ENCODE peak calls at places on chromosomes 2 and 18, in five cellular contexts. One of them, this sample, is unnamed.

GRCh38 chr2:78979380-78980238 is 45.9 kb upstream of the REG3G start:
- DNase-seq in colonic mucosa: peak; percentile 30
- DNase-seq in trophoblast cell: peak; percentile 23
- DNase-seq in Peyer's patch: peak; percentile 18
- DNase-seq in CD8-positive, alpha-beta T cell: no peak
- DNase-seq in this sample: no peak

GRCh38 chr2:203451686-203452085 is 83.4 kb downstream of the RAPH1 start:
- DNase-seq in colonic mucosa: no peak
- DNase-seq in trophoblast cell: peak; percentile 7
- DNase-seq in Peyer's patch: no peak
- DNase-seq in CD8-positive, alpha-beta T cell: no peak
- DNase-seq in this sample: no peak

GRCh38 chr2:169590804-169591203 is 6.7 kb downstream of the PPIG start:
- DNase-seq in colonic mucosa: no peak
- DNase-seq in trophoblast cell: no peak
- DNase-seq in Peyer's patch: no peak
- DNase-seq in CD8-positive, alpha-beta T cell: no peak
- DNase-seq in this sample: no peak

GRCh38 chr2:135916232-135916631 is 40.0 kb upstream of the MCM6 start:
- DNase-seq in colonic mucosa: no peak
- DNase-seq in trophoblast cell: no peak
- DNase-seq in Peyer's patch: no peak
- DNase-seq in CD8-positive, alpha-beta T cell: no peak
- DNase-seq in this sample: no peak

GRCh38 chr2:199470672-199471442 is 13.1 kb upstream of the SATB2 start:
- DNase-seq in colonic mucosa: peak; percentile 61
- DNase-seq in trophoblast cell: no peak
- DNase-seq in Peyer's patch: no peak
- DNase-seq in CD8-positive, alpha-beta T cell: no peak
- DNase-seq in this sample: no peak

GRCh38 chr2:196601430-196602306 is 37.8 kb upstream of the CCDC150 start:
- DNase-seq in colonic mucosa: no peak
- DNase-seq in trophoblast cell: peak; percentile 95
- DNase-seq in Peyer's patch: no peak
- DNase-seq in CD8-positive, alpha-beta T cell: no peak
- DNase-seq in this sample: no peak

GRCh38 chr2:105007367-105007766 is 30.5 kb upstream of the MRPS9 start:
- DNase-seq in colonic mucosa: no peak
- DNase-seq in trophoblast cell: no peak
- DNase-seq in Peyer's patch: no peak
- DNase-seq in CD8-positive, alpha-beta T cell: no peak
- DNase-seq in this sample: no peak

GRCh38 chr2:20168048-20168726 is 56.7 kb downstream of the SDC1 start:
- DNase-seq in colonic mucosa: peak; percentile 80
- DNase-seq in trophoblast cell: no peak
- DNase-seq in Peyer's patch: no peak
- DNase-seq in CD8-positive, alpha-beta T cell: no peak
- DNase-seq in this sample: no peak

GRCh38 chr2:226554726-226555125 is 244.9 kb downstream of the IRS1 start:
- DNase-seq in colonic mucosa: no peak
- DNase-seq in trophoblast cell: no peak
- DNase-seq in Peyer's patch: no peak
- DNase-seq in CD8-positive, alpha-beta T cell: no peak
- DNase-seq in this sample: no peak

GRCh38 chr2:168758970-168759820 is 43.2 kb upstream of the NOSTRIN start:
- DNase-seq in colonic mucosa: no peak
- DNase-seq in trophoblast cell: peak; percentile 6
- DNase-seq in Peyer's patch: no peak
- DNase-seq in CD8-positive, alpha-beta T cell: peak; percentile 30
- DNase-seq in this sample: no peak

GRCh38 chr2:208906330-208906729 is 499.7 kb downstream of the PTH2R start:
- DNase-seq in colonic mucosa: no peak
- DNase-seq in trophoblast cell: peak; percentile 91
- DNase-seq in Peyer's patch: no peak
- DNase-seq in CD8-positive, alpha-beta T cell: no peak
- DNase-seq in this sample: no peak

GRCh38 chr2:6027066-6027465 is 334.9 kb downstream of the SOX11 start:
- DNase-seq in colonic mucosa: no peak
- DNase-seq in trophoblast cell: peak; percentile 78
- DNase-seq in Peyer's patch: no peak
- DNase-seq in CD8-positive, alpha-beta T cell: no peak
- DNase-seq in this sample: no peak

GRCh38 chr2:25939257-25939668 is 43.0 kb downstream of the KIF3C start:
- DNase-seq in colonic mucosa: peak; percentile 41
- DNase-seq in trophoblast cell: no peak
- DNase-seq in Peyer's patch: no peak
- DNase-seq in CD8-positive, alpha-beta T cell: no peak
- DNase-seq in this sample: no peak

GRCh38 chr2:239960929-239961661 is 64.0 kb downstream of the NDUFA10 start:
- DNase-seq in colonic mucosa: no peak
- DNase-seq in trophoblast cell: no peak
- DNase-seq in Peyer's patch: no peak
- DNase-seq in CD8-positive, alpha-beta T cell: no peak
- DNase-seq in this sample: no peak

GRCh38 chr2:85702172-85702571 is 8.0 kb downstream of the GNLY start:
- DNase-seq in colonic mucosa: no peak
- DNase-seq in trophoblast cell: no peak
- DNase-seq in Peyer's patch: no peak
- DNase-seq in CD8-positive, alpha-beta T cell: no peak
- DNase-seq in this sample: no peak

GRCh38 chr2:186460465-186460864 is 25.6 kb upstream of the ZC3H15 start:
- DNase-seq in colonic mucosa: no peak
- DNase-seq in trophoblast cell: no peak
- DNase-seq in Peyer's patch: no peak
- DNase-seq in CD8-positive, alpha-beta T cell: no peak
- DNase-seq in this sample: no peak

GRCh38 chr2:5537180-5537579 is 155.0 kb upstream of the SOX11 start:
- DNase-seq in colonic mucosa: no peak
- DNase-seq in trophoblast cell: no peak
- DNase-seq in Peyer's patch: no peak
- DNase-seq in CD8-positive, alpha-beta T cell: no peak
- DNase-seq in this sample: no peak

GRCh38 chr2:44582363-44583008 is 220.7 kb downstream of the CAMKMT start:
- DNase-seq in colonic mucosa: no peak
- DNase-seq in trophoblast cell: peak; percentile 15
- DNase-seq in Peyer's patch: no peak
- DNase-seq in CD8-positive, alpha-beta T cell: no peak
- DNase-seq in this sample: no peak

DNA sequence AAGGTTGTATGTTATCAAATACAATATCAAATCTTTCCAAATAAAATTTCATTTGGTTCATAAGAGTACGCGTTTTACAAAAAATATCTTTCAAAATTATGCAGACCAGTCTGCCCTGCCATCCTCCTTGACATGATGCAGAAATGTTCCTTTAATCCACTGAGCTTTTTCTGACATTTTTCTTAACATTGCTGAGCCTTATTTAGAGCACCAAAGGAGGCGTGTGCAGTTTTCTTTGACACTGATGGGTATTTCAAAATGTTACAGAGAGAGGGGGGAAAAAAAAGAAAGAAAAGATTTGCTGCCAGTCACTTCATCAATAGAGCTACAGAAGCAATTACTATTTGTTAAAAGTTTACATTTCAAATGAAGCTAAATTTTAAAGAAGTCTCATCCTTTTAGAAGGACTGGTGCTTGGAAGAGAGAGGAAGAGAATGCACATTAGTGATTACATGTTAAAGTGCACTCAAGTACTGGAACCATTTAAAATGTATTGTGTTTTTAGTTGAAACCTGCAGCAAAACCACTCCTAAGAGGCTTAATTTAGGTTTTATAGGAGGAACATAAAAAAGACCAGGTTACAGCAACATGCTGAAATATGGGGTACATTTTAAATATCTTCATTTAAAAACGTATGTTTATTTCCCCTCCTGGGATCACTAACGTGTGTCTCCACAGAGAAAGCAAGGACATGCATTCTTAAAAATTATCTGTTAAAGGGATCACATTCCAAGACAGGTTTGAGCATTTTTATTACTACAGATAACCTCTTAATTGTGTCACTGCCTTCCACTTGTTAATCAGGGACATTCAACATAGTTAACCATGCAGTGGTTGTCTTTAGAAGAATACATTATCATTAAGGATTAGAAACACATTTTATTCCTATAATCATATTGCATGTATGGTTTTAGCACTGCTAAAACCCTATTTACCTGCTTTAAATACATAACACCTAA is 258.4 kb downstream of the MEIS1 start:
- DNase-seq in colonic mucosa: no peak
- DNase-seq in trophoblast cell: no peak
- DNase-seq in Peyer's patch: no peak
- DNase-seq in CD8-positive, alpha-beta T cell: no peak
- DNase-seq in this sample: no peak
- H3K9me3 ChIP-seq in colonic mucosa: no peaks in the 10 kb centered on the region
- H3K9me3 ChIP-seq in trophoblast cell: no peaks in the 10 kb centered on the region
- H3K9me3 ChIP-seq in Peyer's patch: no peaks in the 10 kb centered on the region
- H3K9me3 ChIP-seq in CD8-positive, alpha-beta T cell: no peaks in the 10 kb centered on the region
- H3K9me3 ChIP-seq in this sample: no peaks in the 10 kb centered on the region

DNA sequence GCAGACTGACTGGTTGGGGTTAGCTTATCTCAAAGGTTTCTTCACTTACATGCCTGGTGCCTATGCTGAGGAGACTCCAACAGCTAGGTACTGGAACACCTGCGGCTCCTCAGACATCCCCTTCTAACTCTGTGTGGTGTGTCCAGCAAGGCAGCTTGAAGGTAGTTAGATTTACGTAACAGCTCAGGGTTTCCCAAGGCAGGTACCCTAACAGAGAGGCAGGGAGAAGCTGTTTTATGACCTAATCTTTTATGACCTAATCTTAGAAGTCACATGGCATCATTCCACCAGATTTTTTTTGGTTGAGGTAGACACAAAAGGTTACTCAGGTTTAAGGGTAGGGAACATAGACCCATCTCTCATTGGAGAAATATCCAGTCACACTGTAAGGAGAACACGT is 17.4 kb upstream of the PAPOLG start:
- DNase-seq in colonic mucosa: no peak
- DNase-seq in trophoblast cell: no peak
- DNase-seq in Peyer's patch: no peak
- DNase-seq in CD8-positive, alpha-beta T cell: no peak
- DNase-seq in this sample: no peak
- H3K27me3 ChIP-seq in colonic mucosa: no peaks in the 10 kb centered on the region
- H3K27me3 ChIP-seq in trophoblast cell: peaks cover 12% of the 10 kb centered on the region
- H3K27me3 ChIP-seq in Peyer's patch: no peaks in the 10 kb centered on the region
- H3K27me3 ChIP-seq in CD8-positive, alpha-beta T cell: no peaks in the 10 kb centered on the region
- H3K27me3 ChIP-seq in this sample: peaks cover 9% of the 10 kb centered on the region

GRCh38 chr18:66219817-66220216 is 384.1 kb downstream of the CDH19 start:
- DNase-seq in colonic mucosa: no peak
- DNase-seq in trophoblast cell: no peak
- DNase-seq in Peyer's patch: no peak
- DNase-seq in CD8-positive, alpha-beta T cell: no peak
- DNase-seq in this sample: no peak
- H3K27ac ChIP-seq in colonic mucosa: no peak overlapping the region
- H3K27ac ChIP-seq in trophoblast cell: no peak overlapping the region
- H3K27ac ChIP-seq in Peyer's patch: no peak overlapping the region
- H3K27ac ChIP-seq in CD8-positive, alpha-beta T cell: no peak overlapping the region
- H3K27ac ChIP-seq in this sample: no peak overlapping the region

GRCh38 chr2:99881901-99882591 is 260.3 kb downstream of the AFF3 start:
- DNase-seq in colonic mucosa: no peak
- DNase-seq in trophoblast cell: no peak
- DNase-seq in Peyer's patch: no peak
- DNase-seq in CD8-positive, alpha-beta T cell: no peak
- DNase-seq in this sample: no peak
- H3K9me3 ChIP-seq in colonic mucosa: no peaks in the 10 kb centered on the region
- H3K9me3 ChIP-seq in trophoblast cell: no peaks in the 10 kb centered on the region
- H3K9me3 ChIP-seq in Peyer's patch: no peaks in the 10 kb centered on the region
- H3K9me3 ChIP-seq in CD8-positive, alpha-beta T cell: no peaks in the 10 kb centered on the region
- H3K9me3 ChIP-seq in this sample: no peaks in the 10 kb centered on the region